ENCODE peak calls at places on chromosomes 3 and 15, in nine cellular contexts. U is GM12878, E is Panc1, J is vagina, S is breast epithelium, A is endothelial cell of umbilical vein, Z is sigmoid colon, C is HepG2, Y is SK-N-SH. L is an unnamed sample.
A peak's percentile ranks its signal among the peaks of the same experiment; 100 is the strongest.

GRCh38 chr3:22939349-22939748 is 263.8 kb upstream of the UBE2E2 start:
- DNase-seq in S (no peak), E (no peak), U (no peak), C (no peak), A (no peak), Z (no peak), Y (no peak), J (no peak), L (no peak)

GRCh38 chr3:184316792-184317191 is 2.4 kb downstream of the EIF4G1 start:
- DNase-seq in C (no peak), Z (no peak), U (no peak), S (no peak), J (no peak), A (no peak), E (no peak), Y (no peak), L (no peak)

GRCh38 chr15:31049122-31049521 is 52.4 kb downstream of the TRPM1 start:
- DNase-seq in J (no peak), A (no peak), E (no peak), Y (no peak), Z (no peak), U (no peak), S (no peak), C (no peak), L (no peak)

GRCh38 chr15:101490408-101490891 is 943 bp upstream of the PCSK6 start:
- DNase-seq in E (no peak), Z (no peak), J (peak; percentile 49), S (no peak), C (no peak), A (no peak), U (no peak), Y (no peak), L (peak; percentile 18)

GRCh38 chr15:23039917-23040281 is 530 bp upstream of the TUBGCP5 start:
- DNase-seq in A (no peak), C (no peak), J (no peak), S (no peak), Y (no peak), E (no peak), Z (no peak), U (no peak), L (no peak)

GRCh38 chr3:29914861-29915524 is 634.1 kb downstream of the RBMS3 start:
- DNase-seq in E (no peak), A (no peak), Z (no peak), J (no peak), C (no peak), U (no peak), Y (no peak), S (no peak), L (no peak)

GRCh38 chr3:136952292-136952691 is 5.5 kb upstream of the IL20RB start:
- DNase-seq in U (no peak), E (no peak), A (no peak), Y (no peak), J (no peak), S (no peak), Z (no peak), C (no peak), L (no peak)

GRCh38 chr3:87370007-87370406 is 93.6 kb upstream of the POU1F1 start:
- DNase-seq in E (no peak), U (no peak), S (no peak), Z (no peak), A (no peak), C (no peak), J (no peak), Y (no peak), L (no peak)

GRCh38 chr15:89885611-89886010 is 8.2 kb downstream of the AP3S2 start:
- DNase-seq in U (no peak), E (no peak), A (no peak), Z (no peak), C (no peak), J (no peak), S (no peak), Y (no peak), L (no peak)

GRCh38 chr15:58503139-58504027 is 71.6 kb downstream of the LIPC start:
- DNase-seq in Y (no peak), Z (no peak), A (no peak), C (no peak), J (no peak), E (no peak), S (no peak), U (no peak), L (peak; percentile 46)

DNA sequence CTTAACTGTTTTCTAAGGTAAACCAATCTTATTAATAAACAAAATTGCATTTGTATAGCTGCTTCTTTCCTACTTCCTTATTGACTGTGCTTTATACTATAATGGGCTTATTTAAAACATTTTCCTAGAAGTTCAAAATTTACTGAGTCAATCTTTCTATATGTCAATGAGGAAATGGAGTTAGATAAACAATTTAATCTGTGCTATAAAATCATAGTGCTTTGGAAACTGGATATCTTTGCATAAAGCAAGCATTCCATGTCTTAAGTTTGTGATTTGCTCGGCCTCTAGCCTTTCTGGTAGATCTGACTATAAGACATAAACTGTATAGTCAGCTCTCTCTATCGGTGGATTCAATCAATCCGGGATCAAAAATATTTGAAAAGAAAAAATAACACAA is 99.6 kb downstream of the NEDD4 start:
- DNase-seq in Y (no peak), E (no peak), C (no peak), A (peak; percentile 9), Z (no peak), U (no peak), S (no peak), J (no peak), L (no peak)
- H3K27ac ChIP-seq in Y (no peak overlapping the region), E (no peak overlapping the region), C (no peak overlapping the region), A (peak overlapping the region; percentile 68), Z (no peak overlapping the region), U (no peak overlapping the region), S (no peak overlapping the region), J (no peak overlapping the region), L (no peak overlapping the region)

GRCh38 chr3:171261487-171261886 is 198.7 kb downstream of the TNIK start:
- DNase-seq in C (no peak), Y (no peak), J (no peak), S (no peak), E (no peak), A (peak; percentile 63), Z (no peak), U (no peak), L (peak; percentile 41)

GRCh38 chr3:171262431-171262830 is 197.8 kb downstream of the TNIK start:
- DNase-seq in Z (no peak), C (no peak), J (no peak), E (no peak), A (no peak), Y (no peak), U (no peak), S (no peak), L (no peak)

GRCh38 chr3:171258316-171258715 is 201.9 kb downstream of the TNIK start:
- DNase-seq in Y (no peak), J (no peak), U (no peak), E (no peak), Z (no peak), S (no peak), A (no peak), C (no peak), L (no peak)

GRCh38 chr3:171260899-171261298 is 199.3 kb downstream of the TNIK start:
- DNase-seq in Y (no peak), E (no peak), C (no peak), A (no peak), S (no peak), U (no peak), J (no peak), Z (no peak), L (no peak)

GRCh38 chr3:171260430-171260829 is 199.8 kb downstream of the TNIK start:
- DNase-seq in S (no peak), J (no peak), E (no peak), U (no peak), Y (no peak), A (no peak), Z (no peak), C (no peak), L (no peak)
- H3K4me1 ChIP-seq in S (no peaks in the 10 kb centered on the region), J (no peaks in the 10 kb centered on the region), E (no peaks in the 10 kb centered on the region), U (peaks cover 83% of the 10 kb centered on the region), Y (peaks cover 41% of the 10 kb centered on the region), A (peaks cover 39% of the 10 kb centered on the region), Z (peaks cover 26% of the 10 kb centered on the region), C (peaks cover 3% of the 10 kb centered on the region), L (peaks cover 29% of the 10 kb centered on the region)

GRCh38 chr3:126352476-126353454 is 4.4 kb downstream of the KLF15 start:
- DNase-seq in E (no peak), S (no peak), A (no peak), J (no peak), U (no peak), Y (no peak), C (peak; percentile 67), Z (peak; percentile 72), L (no peak)
- TF ChIP-seq POLR2AphosphoS5 in E (no peak), S (no peak), A (no peak), J (peak; percentile 17), U (no peak), Y (no peak), C (no peak), Z (no peak), L (no peak)

DNA sequence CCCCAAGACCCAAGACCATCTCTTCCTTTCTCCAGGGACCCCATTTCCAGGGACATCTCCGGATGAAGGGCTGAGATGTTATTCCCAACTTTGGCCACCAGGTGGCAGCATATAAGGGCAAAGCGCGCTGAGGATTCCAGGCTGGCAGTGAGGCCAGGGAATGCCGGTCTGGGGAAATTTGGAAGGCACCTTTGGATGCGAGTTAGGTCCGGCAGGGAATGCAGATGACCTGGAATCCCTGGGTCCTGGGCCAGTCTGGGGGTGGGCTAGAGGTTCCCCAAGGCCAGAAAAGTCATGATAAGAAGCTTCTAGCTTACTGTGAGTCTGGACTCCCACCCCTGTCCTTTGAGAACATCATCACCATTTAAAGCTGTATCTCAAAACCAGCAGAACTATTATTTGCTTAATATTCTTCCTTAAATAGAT is 1.6 kb upstream of the CHST13 start:
- DNase-seq in Y (peak; percentile 88), A (peak; percentile 43), C (peak; percentile 60), E (peak; percentile 25), S (peak; percentile 63), U (no peak), Z (peak; percentile 71), J (no peak), L (peak; percentile 55)
- H3K27ac ChIP-seq in Y (no peak overlapping the region), A (no peak overlapping the region), C (peak overlapping the region; percentile 98), E (no peak overlapping the region), S (no peak overlapping the region), U (no peak overlapping the region), Z (no peak overlapping the region), J (no peak overlapping the region), L (no peak overlapping the region)